ENCODE peak calls at places on chromosomes 5 and 9, in six cellular contexts. One of them, this sample, is unnamed. For H3K9me3, the result is how much of the 10 kb centered on the place peaks cover.

GRCh38 chr5:83516361-83516760 is 44.8 kb downstream of the VCAN start:
- DNase-seq in breast epithelium: no peak
- DNase-seq in hepatocyte: no peak
- DNase-seq in neural progenitor cell: no peak
- DNase-seq in lung: no peak
- DNase-seq in CD8-positive, alpha-beta memory T cell: no peak
- DNase-seq in this sample: no peak

GRCh38 chr9:68690088-68690487 is 15.0 kb upstream of the PIP5K1B start:
- DNase-seq in breast epithelium: no peak
- DNase-seq in hepatocyte: peak
- DNase-seq in neural progenitor cell: peak
- DNase-seq in lung: peak
- DNase-seq in CD8-positive, alpha-beta memory T cell: no peak
- DNase-seq in this sample: peak

GRCh38 chr9:18274693-18275092 is 199.3 kb upstream of the ADAMTSL1 start:
- DNase-seq in breast epithelium: no peak
- DNase-seq in hepatocyte: no peak
- DNase-seq in neural progenitor cell: no peak
- DNase-seq in lung: no peak
- DNase-seq in CD8-positive, alpha-beta memory T cell: no peak
- DNase-seq in this sample: no peak

GRCh38 chr5:322942-323879 is 1.7 kb downstream of the AHRR start:
- DNase-seq in breast epithelium: no peak
- DNase-seq in hepatocyte: no peak
- DNase-seq in neural progenitor cell: no peak
- DNase-seq in lung: no peak
- DNase-seq in CD8-positive, alpha-beta memory T cell: no peak
- DNase-seq in this sample: no peak

GRCh38 chr9:91059713-91060112 is 258.1 kb downstream of the SYK start:
- DNase-seq in breast epithelium: no peak
- DNase-seq in hepatocyte: no peak
- DNase-seq in neural progenitor cell: no peak
- DNase-seq in lung: peak
- DNase-seq in CD8-positive, alpha-beta memory T cell: no peak
- DNase-seq in this sample: no peak

GRCh38 chr5:77012601-77013000 is 17.6 kb upstream of the AGGF1 start:
- DNase-seq in breast epithelium: no peak
- DNase-seq in hepatocyte: peak
- DNase-seq in neural progenitor cell: no peak
- DNase-seq in lung: no peak
- DNase-seq in CD8-positive, alpha-beta memory T cell: no peak
- DNase-seq in this sample: no peak

GRCh38 chr9:83041771-83042170 is 21.2 kb downstream of the RASEF start:
- DNase-seq in breast epithelium: no peak
- DNase-seq in hepatocyte: no peak
- DNase-seq in neural progenitor cell: no peak
- DNase-seq in lung: no peak
- DNase-seq in CD8-positive, alpha-beta memory T cell: no peak
- DNase-seq in this sample: no peak

GRCh38 chr5:169531631-169532030 is 51.9 kb upstream of the SPDL1 start:
- DNase-seq in breast epithelium: no peak
- DNase-seq in hepatocyte: no peak
- DNase-seq in neural progenitor cell: no peak
- DNase-seq in lung: no peak
- DNase-seq in CD8-positive, alpha-beta memory T cell: no peak
- DNase-seq in this sample: no peak

GRCh38 chr5:143896981-143897380 is 85.0 kb downstream of the HMHB1 start:
- DNase-seq in breast epithelium: no peak
- DNase-seq in hepatocyte: peak
- DNase-seq in neural progenitor cell: no peak
- DNase-seq in lung: no peak
- DNase-seq in CD8-positive, alpha-beta memory T cell: no peak
- DNase-seq in this sample: no peak

GRCh38 chr5:137190031-137190430 is 309.1 kb downstream of the SPOCK1 start:
- DNase-seq in breast epithelium: no peak
- DNase-seq in hepatocyte: no peak
- DNase-seq in neural progenitor cell: no peak
- DNase-seq in lung: no peak
- DNase-seq in CD8-positive, alpha-beta memory T cell: no peak
- DNase-seq in this sample: no peak

GRCh38 chr5:172454355-172455086 is at the start of gene SH3PXD2B:
- DNase-seq in breast epithelium: no peak
- DNase-seq in hepatocyte: peak
- DNase-seq in neural progenitor cell: peak
- DNase-seq in lung: no peak
- DNase-seq in CD8-positive, alpha-beta memory T cell: peak
- DNase-seq in this sample: peak

GRCh38 chr5:1542755-1543154 is 19.0 kb upstream of the LPCAT1 start:
- DNase-seq in breast epithelium: no peak
- DNase-seq in hepatocyte: no peak
- DNase-seq in neural progenitor cell: no peak
- DNase-seq in lung: peak
- DNase-seq in CD8-positive, alpha-beta memory T cell: no peak
- DNase-seq in this sample: peak

GRCh38 chr9:3447143-3447542 is 78.7 kb downstream of the RFX3 start:
- DNase-seq in breast epithelium: no peak
- DNase-seq in hepatocyte: no peak
- DNase-seq in neural progenitor cell: no peak
- DNase-seq in lung: no peak
- DNase-seq in CD8-positive, alpha-beta memory T cell: no peak
- DNase-seq in this sample: no peak

GRCh38 chr9:24504521-24504920 is 41.2 kb downstream of the IZUMO3 start:
- DNase-seq in breast epithelium: no peak
- DNase-seq in hepatocyte: no peak
- DNase-seq in neural progenitor cell: no peak
- DNase-seq in lung: no peak
- DNase-seq in CD8-positive, alpha-beta memory T cell: no peak
- DNase-seq in this sample: no peak

GRCh38 chr9:17942498-17942897 is 363.6 kb downstream of the SH3GL2 start:
- DNase-seq in breast epithelium: no peak
- DNase-seq in hepatocyte: no peak
- DNase-seq in neural progenitor cell: no peak
- DNase-seq in lung: no peak
- DNase-seq in CD8-positive, alpha-beta memory T cell: no peak
- DNase-seq in this sample: no peak

GRCh38 chr5:39717186-39717897 is 292.6 kb upstream of the DAB2 start:
- DNase-seq in breast epithelium: no peak
- DNase-seq in hepatocyte: no peak
- DNase-seq in neural progenitor cell: no peak
- DNase-seq in lung: no peak
- DNase-seq in CD8-positive, alpha-beta memory T cell: no peak
- DNase-seq in this sample: no peak

GRCh38 chr5:91293131-91293530 is 90.0 kb downstream of the ARRDC3 start:
- DNase-seq in breast epithelium: no peak
- DNase-seq in hepatocyte: no peak
- DNase-seq in neural progenitor cell: peak
- DNase-seq in lung: no peak
- DNase-seq in CD8-positive, alpha-beta memory T cell: no peak
- DNase-seq in this sample: no peak

GRCh38 chr5:64838803-64839202 is 70.1 kb downstream of the CWC27 start:
- DNase-seq in breast epithelium: no peak
- DNase-seq in hepatocyte: no peak
- DNase-seq in neural progenitor cell: no peak
- DNase-seq in lung: no peak
- DNase-seq in CD8-positive, alpha-beta memory T cell: no peak
- DNase-seq in this sample: no peak

GRCh38 chr9:95124582-95125359 is 192.7 kb downstream of the FANCC start:
- DNase-seq in breast epithelium: no peak
- DNase-seq in hepatocyte: no peak
- DNase-seq in neural progenitor cell: peak
- DNase-seq in lung: no peak
- DNase-seq in CD8-positive, alpha-beta memory T cell: no peak
- DNase-seq in this sample: no peak

GRCh38 chr5:169786219-169786618 is 149.1 kb downstream of the DOCK2 start:
- DNase-seq in breast epithelium: no peak
- DNase-seq in hepatocyte: no peak
- DNase-seq in neural progenitor cell: no peak
- DNase-seq in lung: no peak
- DNase-seq in CD8-positive, alpha-beta memory T cell: no peak
- DNase-seq in this sample: no peak

GRCh38 chr5:64921386-64921785 is 152.7 kb downstream of the CWC27 start:
- DNase-seq in breast epithelium: no peak
- DNase-seq in hepatocyte: no peak
- DNase-seq in neural progenitor cell: no peak
- DNase-seq in lung: no peak
- DNase-seq in CD8-positive, alpha-beta memory T cell: no peak
- DNase-seq in this sample: no peak

GRCh38 chr9:87140605-87141109 is 193.4 kb upstream of the GAS1 start:
- DNase-seq in breast epithelium: no peak
- DNase-seq in hepatocyte: no peak
- DNase-seq in neural progenitor cell: no peak
- DNase-seq in lung: no peak
- DNase-seq in CD8-positive, alpha-beta memory T cell: no peak
- DNase-seq in this sample: no peak

GRCh38 chr5:16238018-16238417 is 58.4 kb upstream of the MARCHF11 start:
- DNase-seq in breast epithelium: no peak
- DNase-seq in hepatocyte: no peak
- DNase-seq in neural progenitor cell: no peak
- DNase-seq in lung: no peak
- DNase-seq in CD8-positive, alpha-beta memory T cell: no peak
- DNase-seq in this sample: no peak

GRCh38 chr9:24118170-24118569 is 292.1 kb upstream of the ELAVL2 start:
- DNase-seq in breast epithelium: no peak
- DNase-seq in hepatocyte: no peak
- DNase-seq in neural progenitor cell: no peak
- DNase-seq in lung: no peak
- DNase-seq in CD8-positive, alpha-beta memory T cell: no peak
- DNase-seq in this sample: no peak

GRCh38 chr9:127720865-127721227 is 5.0 kb downstream of the TTC16 start:
- DNase-seq in breast epithelium: no peak
- DNase-seq in hepatocyte: no peak
- DNase-seq in neural progenitor cell: no peak
- DNase-seq in lung: no peak
- DNase-seq in CD8-positive, alpha-beta memory T cell: no peak
- DNase-seq in this sample: peak
- H3K4me3 ChIP-seq in breast epithelium: no peak
- H3K4me3 ChIP-seq in hepatocyte: no peak
- H3K4me3 ChIP-seq in neural progenitor cell: no peak
- H3K4me3 ChIP-seq in lung: no peak
- H3K4me3 ChIP-seq in CD8-positive, alpha-beta memory T cell: no peak
- H3K4me3 ChIP-seq in this sample: no peak

GRCh38 chr5:88552406-88552805 is 283.8 kb upstream of the TMEM161B start:
- DNase-seq in breast epithelium: no peak
- DNase-seq in hepatocyte: no peak
- DNase-seq in neural progenitor cell: no peak
- DNase-seq in lung: no peak
- DNase-seq in CD8-positive, alpha-beta memory T cell: no peak
- DNase-seq in this sample: no peak
- H3K9me3 ChIP-seq in breast epithelium: under half
- H3K9me3 ChIP-seq in hepatocyte: under half
- H3K9me3 ChIP-seq in neural progenitor cell: under half
- H3K9me3 ChIP-seq in lung: under half
- H3K9me3 ChIP-seq in CD8-positive, alpha-beta memory T cell: under half
- H3K9me3 ChIP-seq in this sample: under half

GRCh38 chr9:126516561-126516935 is 97.2 kb upstream of the LMX1B start:
- DNase-seq in breast epithelium: no peak
- DNase-seq in hepatocyte: no peak
- DNase-seq in neural progenitor cell: no peak
- DNase-seq in lung: no peak
- DNase-seq in CD8-positive, alpha-beta memory T cell: no peak
- DNase-seq in this sample: no peak

GRCh38 chr9:126518763-126519162 is 95.0 kb upstream of the LMX1B start:
- DNase-seq in breast epithelium: no peak
- DNase-seq in hepatocyte: no peak
- DNase-seq in neural progenitor cell: no peak
- DNase-seq in lung: no peak
- DNase-seq in CD8-positive, alpha-beta memory T cell: no peak
- DNase-seq in this sample: no peak

GRCh38 chr9:126516936-126517750 is 96.6 kb upstream of the LMX1B start:
- DNase-seq in breast epithelium: no peak
- DNase-seq in hepatocyte: peak
- DNase-seq in neural progenitor cell: peak
- DNase-seq in lung: peak
- DNase-seq in CD8-positive, alpha-beta memory T cell: peak
- DNase-seq in this sample: peak

GRCh38 chr9:126515873-126516505 is 97.7 kb upstream of the LMX1B start:
- DNase-seq in breast epithelium: no peak
- DNase-seq in hepatocyte: no peak
- DNase-seq in neural progenitor cell: no peak
- DNase-seq in lung: no peak
- DNase-seq in CD8-positive, alpha-beta memory T cell: no peak
- DNase-seq in this sample: no peak

DNA sequence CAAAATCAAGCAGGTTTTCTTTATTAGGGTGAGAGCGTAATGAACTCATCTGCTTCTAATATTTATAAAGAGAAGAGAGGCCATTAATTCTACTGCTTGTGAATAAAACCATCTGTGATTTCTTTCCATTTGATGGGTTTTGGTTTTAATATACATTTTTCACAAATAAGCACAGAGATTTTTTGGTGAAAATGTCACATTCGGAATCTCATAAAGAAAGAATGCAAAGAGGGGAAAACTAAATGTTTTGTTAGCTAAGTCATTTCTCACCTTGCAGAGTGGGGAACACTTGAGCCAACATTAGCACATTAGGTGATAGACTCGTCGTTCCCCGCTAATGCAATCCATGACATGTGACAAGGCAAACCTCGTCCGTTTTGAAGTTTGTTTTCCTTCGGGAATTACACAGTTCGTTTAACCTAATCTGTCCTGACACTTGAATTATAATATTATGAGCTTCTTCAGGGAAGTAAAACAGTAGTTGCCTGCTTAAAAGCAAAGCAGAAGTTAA is 95.9 kb upstream of the LMX1B start:
- DNase-seq in breast epithelium: no peak
- DNase-seq in hepatocyte: no peak
- DNase-seq in neural progenitor cell: no peak
- DNase-seq in lung: no peak
- DNase-seq in CD8-positive, alpha-beta memory T cell: no peak
- DNase-seq in this sample: peak
- H3K27ac ChIP-seq in breast epithelium: no peak
- H3K27ac ChIP-seq in hepatocyte: peak
- H3K27ac ChIP-seq in neural progenitor cell: no peak
- H3K27ac ChIP-seq in lung: no peak
- H3K27ac ChIP-seq in CD8-positive, alpha-beta memory T cell: peak
- H3K27ac ChIP-seq in this sample: no peak

DNA sequence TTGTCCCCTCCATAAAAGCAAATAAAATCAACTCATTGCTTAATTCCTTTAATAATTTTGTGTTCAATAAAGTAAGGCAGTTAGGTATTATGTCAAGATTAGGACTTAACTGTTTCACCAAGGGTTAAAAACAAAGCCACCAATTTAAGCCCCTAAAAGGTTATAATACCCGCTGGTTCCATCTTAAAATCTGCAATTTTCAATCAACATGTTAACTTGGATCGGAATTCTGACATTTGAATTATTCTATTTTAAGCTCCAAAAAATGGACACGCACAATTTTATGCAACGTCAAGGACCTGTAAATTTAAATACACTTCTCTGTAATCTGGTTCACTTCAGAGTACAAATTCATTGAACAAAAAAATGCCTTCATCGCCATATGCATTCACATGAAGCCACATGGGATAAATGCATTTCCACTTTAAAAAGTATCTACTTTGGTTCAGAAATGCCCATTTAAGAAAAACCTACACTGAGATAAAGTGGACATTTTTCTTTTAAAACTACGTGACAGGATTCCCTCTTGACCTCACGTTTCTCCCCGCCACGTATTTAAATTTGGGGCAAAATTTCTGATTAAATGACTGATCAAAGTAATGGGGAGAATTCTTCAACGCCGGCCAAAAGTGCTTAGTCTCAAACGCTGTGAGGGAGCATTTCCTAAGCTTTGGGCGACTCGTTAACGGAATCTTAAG is 722 bp downstream of the GIN1 start:
- DNase-seq in breast epithelium: no peak
- DNase-seq in hepatocyte: no peak
- DNase-seq in neural progenitor cell: no peak
- DNase-seq in lung: no peak
- DNase-seq in CD8-positive, alpha-beta memory T cell: no peak
- DNase-seq in this sample: no peak
- H3K4me3 ChIP-seq in breast epithelium: peak
- H3K4me3 ChIP-seq in hepatocyte: peak
- H3K4me3 ChIP-seq in neural progenitor cell: peak
- H3K4me3 ChIP-seq in lung: peak
- H3K4me3 ChIP-seq in CD8-positive, alpha-beta memory T cell: peak
- H3K4me3 ChIP-seq in this sample: peak